ENCODE peak calls at places on chromosomes 16 and 17, in six cellular contexts. One of them, this sample, is unnamed.
A peak's percentile ranks its signal among the peaks of the same experiment; 100 is the strongest.

GRCh38 chr17:43832168-43832975 is 574 bp downstream of the MPP3 start:
- DNase-seq in central memory CD8-positive, alpha-beta T cell: no peak
- DNase-seq in uterus: peak; percentile 45
- DNase-seq in dermis blood vessel endothelial cell: peak; percentile 50
- DNase-seq in IMR-90: peak; percentile 69
- DNase-seq in T follicular helper cell: no peak
- DNase-seq in this sample: peak; percentile 48

GRCh38 chr17:56203430-56203829 is 50.2 kb downstream of the ANKFN1 start:
- DNase-seq in IMR-90: no peak
- DNase-seq in T follicular helper cell: no peak
- DNase-seq in dermis blood vessel endothelial cell: peak; percentile 18
- DNase-seq in central memory CD8-positive, alpha-beta T cell: no peak
- DNase-seq in uterus: no peak
- DNase-seq in this sample: no peak

GRCh38 chr16:14539156-14539555 is 90.9 kb downstream of the PARN start:
- DNase-seq in T follicular helper cell: no peak
- DNase-seq in central memory CD8-positive, alpha-beta T cell: no peak
- DNase-seq in uterus: no peak
- DNase-seq in IMR-90: no peak
- DNase-seq in dermis blood vessel endothelial cell: no peak
- DNase-seq in this sample: no peak

GRCh38 chr17:36978810-36979584 is 30.2 kb downstream of the AATF start:
- DNase-seq in T follicular helper cell: no peak
- DNase-seq in IMR-90: no peak
- DNase-seq in dermis blood vessel endothelial cell: peak; percentile 37
- DNase-seq in uterus: no peak
- DNase-seq in central memory CD8-positive, alpha-beta T cell: no peak
- DNase-seq in this sample: no peak

GRCh38 chr16:50038756-50039529 is 13.9 kb downstream of the CNEP1R1 start:
- DNase-seq in dermis blood vessel endothelial cell: no peak
- DNase-seq in uterus: no peak
- DNase-seq in IMR-90: no peak
- DNase-seq in T follicular helper cell: no peak
- DNase-seq in central memory CD8-positive, alpha-beta T cell: no peak
- DNase-seq in this sample: no peak

GRCh38 chr16:89307421-89307805 is 89.9 kb downstream of the ZNF778 start:
- DNase-seq in IMR-90: no peak
- DNase-seq in central memory CD8-positive, alpha-beta T cell: no peak
- DNase-seq in dermis blood vessel endothelial cell: no peak
- DNase-seq in T follicular helper cell: no peak
- DNase-seq in uterus: no peak
- DNase-seq in this sample: no peak

GRCh38 chr16:908526-909155 is 62.1 kb downstream of the LMF1 start:
- DNase-seq in T follicular helper cell: no peak
- DNase-seq in dermis blood vessel endothelial cell: no peak
- DNase-seq in central memory CD8-positive, alpha-beta T cell: no peak
- DNase-seq in uterus: no peak
- DNase-seq in IMR-90: no peak
- DNase-seq in this sample: no peak

GRCh38 chr16:35203636-35204035 is 1744.2 kb downstream of the TP53TG3F start:
- DNase-seq in IMR-90: no peak
- DNase-seq in T follicular helper cell: no peak
- DNase-seq in uterus: no peak
- DNase-seq in central memory CD8-positive, alpha-beta T cell: no peak
- DNase-seq in dermis blood vessel endothelial cell: no peak
- DNase-seq in this sample: no peak